ENCODE peak calls at places on chromosomes 6 and 20, in four cellular contexts. W, B, A and O are unnamed samples.

GRCh38 chr6:111825439-111825838 is 47.8 kb downstream of the FYN start:
- DNase-seq in W (no peak), B (no peak), A (no peak), O (no peak)

GRCh38 chr6:142946924-142947701 is 2.1 kb upstream of the HIVEP2 start:
- DNase-seq in W (peak; percentile 65), B (peak; percentile 67), A (peak; percentile 64), O (peak; percentile 75)

GRCh38 chr6:33886673-33887144 is 82.9 kb upstream of the MLN start:
- DNase-seq in W (no peak), B (no peak), A (no peak), O (no peak)

GRCh38 chr6:118735320-118735719 is 83.9 kb upstream of the CEP85L start:
- DNase-seq in W (peak; percentile 62), B (peak; percentile 12), A (no peak), O (no peak)

GRCh38 chr6:150324044-150324443 is 44.8 kb upstream of the IYD start:
- DNase-seq in W (no peak), B (no peak), A (no peak), O (no peak)

GRCh38 chr6:122696079-122696478 is 83.4 kb upstream of the FABP7 start:
- DNase-seq in W (no peak), B (no peak), A (no peak), O (no peak)

GRCh38 chr20:46406986-46407670 is 713 bp upstream of the ELMO2 start:
- DNase-seq in W (no peak), B (peak; percentile 47), A (no peak), O (no peak)

GRCh38 chr20:40966103-40966502 is 62.5 kb upstream of the TOP1 start:
- DNase-seq in W (no peak), B (peak; percentile 53), A (no peak), O (no peak)

GRCh38 chr6:12601881-12602280 is 114.7 kb upstream of the PHACTR1 start:
- DNase-seq in W (no peak), B (no peak), A (no peak), O (no peak)

GRCh38 chr6:140774080-140774505 is 1358.6 kb upstream of the GJE1 start:
- DNase-seq in W (no peak), B (no peak), A (no peak), O (no peak)

GRCh38 chr20:52190437-52191131 is 995 bp downstream of the ZFP64 start:
- DNase-seq in W (peak; percentile 65), B (peak; percentile 57), A (peak; percentile 73), O (peak; percentile 49)

GRCh38 chr20:38805958-38806854 is 709 bp downstream of the PPP1R16B start:
- DNase-seq in W (peak; percentile 60), B (no peak), A (no peak), O (peak; percentile 74)

GRCh38 chr6:134686071-134686470 is 263.8 kb downstream of the ALDH8A1 start:
- DNase-seq in W (no peak), B (no peak), A (no peak), O (no peak)

GRCh38 chr6:45710304-45710821 is 305.3 kb downstream of the CLIC5 start:
- DNase-seq in W (no peak), B (no peak), A (no peak), O (no peak)

GRCh38 chr20:36745234-36745926 is 510 bp downstream of the NDRG3 start:
- DNase-seq in W (no peak), B (peak; percentile 34), A (peak; percentile 49), O (no peak)

GRCh38 chr20:35307666-35308653 is 15.7 kb upstream of the FAM83C start:
- DNase-seq in W (no peak), B (no peak), A (no peak), O (no peak)

DNA sequence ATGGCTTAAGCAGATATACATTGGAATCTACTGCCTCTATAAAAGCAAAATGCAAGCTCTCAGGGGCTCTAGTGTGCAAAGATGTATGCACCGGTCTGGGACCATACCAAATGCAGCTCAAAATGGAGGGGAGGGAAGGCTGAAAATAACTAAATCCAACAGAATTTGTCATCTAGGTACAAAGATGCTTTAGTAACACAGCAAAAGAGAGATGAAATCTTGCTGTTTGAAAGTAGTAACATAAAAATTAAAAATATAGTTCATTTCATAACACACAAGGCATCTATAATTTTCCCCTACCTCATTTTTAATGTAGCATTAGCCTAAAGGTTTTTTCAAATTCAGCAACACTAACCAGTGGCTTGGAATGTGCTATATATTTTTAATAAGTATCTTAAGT is 76.9 kb downstream of the DTNBP1 start:
- DNase-seq in W (no peak), B (no peak), A (no peak), O (no peak)
- TF ChIP-seq PHF8 in W (no peak), B (no peak), A (no peak), O (no peak)

DNA sequence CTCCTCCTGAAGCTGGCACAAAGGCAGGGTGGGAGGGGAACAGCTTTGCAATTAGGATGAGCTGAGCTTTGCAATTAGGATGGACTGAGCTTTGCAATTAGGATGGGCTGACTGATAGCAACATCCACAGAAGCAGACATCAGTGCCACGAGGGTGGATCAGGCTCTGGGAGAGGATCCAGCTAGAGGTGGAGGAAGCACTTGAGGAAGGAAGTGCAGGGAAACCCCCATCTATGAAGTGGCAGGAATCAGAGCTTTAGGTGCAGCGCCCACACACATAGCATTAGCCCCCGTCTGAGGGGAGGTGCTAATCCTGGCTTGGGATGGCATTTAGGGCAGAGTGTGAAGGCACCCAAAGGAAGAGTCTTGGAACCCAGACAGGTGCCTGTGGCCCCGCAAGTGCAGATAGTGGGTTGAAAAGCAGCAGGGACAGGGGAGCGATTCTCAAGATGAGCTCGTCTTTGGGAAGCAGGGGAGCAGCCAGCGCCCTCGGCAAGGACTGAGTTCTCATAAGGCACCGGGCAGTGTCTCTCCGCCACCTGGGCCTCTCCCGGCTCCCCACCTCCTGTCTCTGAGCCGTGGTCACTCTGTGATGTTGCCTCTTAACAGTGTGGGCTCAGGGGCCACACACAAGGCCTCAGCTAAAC is 12.0 kb upstream of the THBS2 start:
- DNase-seq in W (no peak), B (no peak), A (no peak), O (no peak)
- TF ChIP-seq PHF8 in W (no peak), B (no peak), A (no peak), O (no peak)

GRCh38 chr6:42095776-42096541 is 45.6 kb downstream of the TAF8 start:
- DNase-seq in W (no peak), B (peak; percentile 74), A (no peak), O (peak; percentile 64)
- TF ChIP-seq PHF8 in W (no peak), B (no peak), A (no peak), O (no peak)

DNA sequence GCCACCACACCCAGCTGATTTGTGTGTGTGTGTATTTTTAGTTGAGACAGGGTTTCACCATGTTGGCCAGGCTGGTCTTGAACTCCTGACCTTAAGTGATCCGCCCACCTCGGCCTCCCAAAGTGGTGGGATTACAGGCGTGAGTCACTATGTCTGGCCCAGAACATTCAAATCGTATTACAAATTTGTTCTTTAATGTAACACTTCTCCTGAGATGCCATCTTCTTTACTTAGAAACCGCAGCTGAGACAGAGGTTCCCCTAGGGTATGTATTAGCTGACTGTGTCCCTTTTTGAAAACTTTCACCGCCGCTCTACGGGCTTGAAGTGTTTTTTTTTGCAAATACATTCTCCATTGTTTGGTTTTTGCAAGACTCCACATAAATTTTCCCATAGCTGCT is 62.6 kb downstream of the TOX2 start:
- DNase-seq in W (no peak), B (no peak), A (no peak), O (no peak)
- TF ChIP-seq PHF8 in W (no peak), B (no peak), A (no peak), O (no peak)

GRCh38 chr6:44028767-44029166 is 98.5 kb downstream of the MRPL14 start:
- DNase-seq in W (peak; percentile 57), B (no peak), A (no peak), O (no peak)

GRCh38 chr6:44034391-44034861 is 92.8 kb downstream of the MRPL14 start:
- DNase-seq in W (no peak), B (no peak), A (no peak), O (no peak)

GRCh38 chr6:44029489-44030185 is 97.6 kb downstream of the MRPL14 start:
- DNase-seq in W (no peak), B (no peak), A (no peak), O (no peak)

GRCh38 chr6:44034931-44035345 is 92.3 kb downstream of the MRPL14 start:
- DNase-seq in W (no peak), B (no peak), A (no peak), O (no peak)

DNA sequence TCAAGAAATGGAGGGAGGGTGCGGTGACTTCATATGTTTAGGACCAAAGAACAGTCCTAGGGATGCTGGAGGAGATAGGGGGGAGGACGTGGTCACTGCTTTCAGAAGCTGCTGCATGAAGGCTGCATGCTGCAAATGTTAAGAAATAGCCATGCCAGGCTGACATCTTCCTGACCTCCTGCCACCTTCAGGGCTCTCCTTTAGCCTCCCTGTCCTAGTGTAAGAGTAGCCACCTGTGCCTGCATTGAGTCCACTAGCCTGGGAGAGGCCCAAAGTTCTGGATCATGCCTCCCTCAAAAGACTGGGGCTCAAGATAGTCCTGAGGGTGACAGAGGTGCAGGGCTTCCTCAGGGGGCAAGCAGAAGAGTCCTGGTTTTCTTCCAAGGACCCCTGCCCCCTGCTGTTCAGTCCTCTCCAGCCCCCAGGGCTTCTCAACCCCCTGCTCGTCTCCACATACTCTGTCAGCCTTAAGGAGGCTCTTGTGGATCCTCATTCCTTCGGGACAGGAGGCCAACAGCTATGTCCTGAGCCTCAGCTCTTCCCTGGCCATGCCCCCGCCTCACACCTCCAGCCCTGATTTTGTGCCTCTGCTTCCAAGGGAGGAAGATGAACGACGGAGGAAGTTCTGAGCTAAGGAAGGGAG is 96.3 kb downstream of the MRPL14 start:
- DNase-seq in W (no peak), B (no peak), A (no peak), O (no peak)
- TF ChIP-seq PHF8 in W (no peak), B (no peak), A (no peak), O (no peak)

GRCh38 chr6:21965953-21966539 is 330.8 kb downstream of the PRL start:
- DNase-seq in W (no peak), B (no peak), A (no peak), O (no peak)

GRCh38 chr6:21970560-21970959 is 326.3 kb downstream of the PRL start:
- DNase-seq in W (no peak), B (no peak), A (no peak), O (no peak)

GRCh38 chr6:21969192-21969591 is 327.6 kb downstream of the PRL start:
- DNase-seq in W (no peak), B (no peak), A (no peak), O (no peak)

GRCh38 chr6:21965029-21965428 is 331.8 kb downstream of the PRL start:
- DNase-seq in W (no peak), B (no peak), A (no peak), O (no peak)

GRCh38 chr6:21967282-21967681 is 329.6 kb downstream of the PRL start:
- DNase-seq in W (no peak), B (no peak), A (no peak), O (no peak)
- TF ChIP-seq PHF8 in W (no peak), B (no peak), A (no peak), O (no peak)

GRCh38 chr6:74114428-74114827 is 418.4 kb downstream of the CD109 start:
- DNase-seq in W (no peak), B (no peak), A (no peak), O (no peak)

GRCh38 chr6:74115674-74116073 is 419.7 kb downstream of the CD109 start:
- DNase-seq in W (no peak), B (no peak), A (no peak), O (no peak)

GRCh38 chr6:74113901-74114300 is 417.9 kb downstream of the CD109 start:
- DNase-seq in W (no peak), B (no peak), A (no peak), O (no peak)

GRCh38 chr6:74117113-74117512 is 421.1 kb downstream of the CD109 start:
- DNase-seq in W (no peak), B (no peak), A (no peak), O (no peak)
- TF ChIP-seq PHF8 in W (no peak), B (no peak), A (no peak), O (no peak)